ENCODE peak calls at places on chromosomes 5 and 9, in five cellular contexts. E is iris pigment epithelial cell, V is H7, J is GM12865, R is AG04449. W is an unnamed sample.

GRCh38 chr9:113910036-113910639 is 34.0 kb downstream of the ZNF618 start:
- DNase-seq in E (no peak), V (no peak), J (no peak), R (no peak), W (no peak)

GRCh38 chr9:5509573-5509972 is 758 bp upstream of the PDCD1LG2 start:
- DNase-seq in E (peak), V (no peak), J (no peak), R (peak), W (no peak)

GRCh38 chr9:137277329-137278041 is at the start of gene TOR4A:
- DNase-seq in E (peak), V (peak), J (peak), R (peak), W (peak)

GRCh38 chr9:119412399-119412798 is 43.2 kb upstream of the BRINP1 start:
- DNase-seq in E (no peak), V (peak), J (no peak), R (no peak), W (peak)

GRCh38 chr5:3352711-3353110 is 242.9 kb upstream of the IRX1 start:
- DNase-seq in E (no peak), V (no peak), J (no peak), R (no peak), W (no peak)

GRCh38 chr9:131484051-131484445 is 18.7 kb upstream of the POMT1 start:
- DNase-seq in E (no peak), V (no peak), J (no peak), R (no peak), W (no peak)

GRCh38 chr9:38355115-38355514 is 37.4 kb upstream of the ALDH1B1 start:
- DNase-seq in E (no peak), V (no peak), J (no peak), R (no peak), W (no peak)

GRCh38 chr5:109996246-109996645 is 306.5 kb downstream of the MAN2A1 start:
- DNase-seq in E (no peak), V (no peak), J (no peak), R (peak), W (no peak)

GRCh38 chr5:112473989-112474388 is 54.9 kb upstream of the EPB41L4A start:
- DNase-seq in E (no peak), V (no peak), J (no peak), R (no peak), W (no peak)

GRCh38 chr5:174723979-174724483 is 351 bp upstream of the MSX2 start:
- DNase-seq in E (no peak), V (no peak), J (no peak), R (no peak), W (no peak)

GRCh38 chr9:132919609-132920268 is 24.7 kb downstream of the TSC1 start:
- DNase-seq in E (no peak), V (no peak), J (no peak), R (no peak), W (no peak)

GRCh38 chr9:20015427-20015931 is 226.6 kb upstream of the SLC24A2 start:
- DNase-seq in E (no peak), V (no peak), J (peak), R (no peak), W (no peak)

GRCh38 chr5:163841-164240 is 27.5 kb upstream of the LRRC14B start:
- DNase-seq in E (no peak), V (no peak), J (no peak), R (no peak), W (no peak)

GRCh38 chr5:128470663-128471062 is 67.4 kb downstream of the FBN2 start:
- DNase-seq in E (peak), V (no peak), J (no peak), R (peak), W (no peak)

GRCh38 chr5:79753863-79754645 is 64.4 kb downstream of the CMYA5 start:
- DNase-seq in E (no peak), V (no peak), J (no peak), R (no peak), W (no peak)

GRCh38 chr5:82387041-82387818 is 109.1 kb upstream of the RPS23 start:
- DNase-seq in E (peak), V (no peak), J (no peak), R (peak), W (no peak)

GRCh38 chr5:141260458-141261237 is 15.5 kb downstream of the PCDHB15 start:
- DNase-seq in E (peak), V (no peak), J (no peak), R (no peak), W (peak)

GRCh38 chr9:128550770-128551651 is 1.4 kb upstream of the SPTAN1 start:
- DNase-seq in E (peak), V (peak), J (no peak), R (no peak), W (peak)

GRCh38 chr9:69380301-69380700 is 55.3 kb downstream of the ENTREP1 start:
- DNase-seq in E (peak), V (no peak), J (no peak), R (no peak), W (no peak)

GRCh38 chr9:79335987-79336386 is 235.8 kb upstream of the TLE4 start:
- DNase-seq in E (no peak), V (no peak), J (no peak), R (no peak), W (no peak)

GRCh38 chr5:111083323-111083722 is 8.8 kb upstream of the WDR36 start:
- DNase-seq in E (no peak), V (no peak), J (no peak), R (no peak), W (no peak)

GRCh38 chr5:114909424-114909823 is 260.3 kb downstream of the TRIM36 start:
- DNase-seq in E (no peak), V (no peak), J (no peak), R (no peak), W (no peak)

GRCh38 chr9:132583584-132584304 is 1.3 kb downstream of the BARHL1 start:
- DNase-seq in E (no peak), V (no peak), J (no peak), R (no peak), W (peak)